ENCODE peak calls at places on chromosomes 4 and X, in five cellular contexts. One of them, this sample, is unnamed.

GRCh38 chr4:70734168-70734954 is 12.6 kb downstream of the RUFY3 start:
- DNase-seq in transverse colon: peak; percentile 26
- DNase-seq in stomach: no peak
- DNase-seq in uterus: no peak
- DNase-seq in right lobe of liver: no peak
- DNase-seq in this sample: no peak

GRCh38 chr4:88027611-88028608 is 20.5 kb downstream of the PKD2 start:
- DNase-seq in transverse colon: no peak
- DNase-seq in stomach: no peak
- DNase-seq in uterus: no peak
- DNase-seq in right lobe of liver: no peak
- DNase-seq in this sample: no peak

GRCh38 chr4:156999175-156999517 is 27.5 kb upstream of the PDGFC start:
- DNase-seq in transverse colon: peak; percentile 10
- DNase-seq in stomach: peak; percentile 43
- DNase-seq in uterus: peak; percentile 24
- DNase-seq in right lobe of liver: no peak
- DNase-seq in this sample: peak; percentile 69

GRCh38 chr4:19381068-19381467 is 870.6 kb upstream of the SLIT2 start:
- DNase-seq in transverse colon: no peak
- DNase-seq in stomach: no peak
- DNase-seq in uterus: no peak
- DNase-seq in right lobe of liver: no peak
- DNase-seq in this sample: no peak

GRCh38 chr4:150072906-150073714 is 5.1 kb upstream of the DCLK2 start:
- DNase-seq in transverse colon: no peak
- DNase-seq in stomach: no peak
- DNase-seq in uterus: no peak
- DNase-seq in right lobe of liver: no peak
- DNase-seq in this sample: no peak

GRCh38 chr4:137519406-137519805 is 12.9 kb downstream of the PCDH18 start:
- DNase-seq in transverse colon: no peak
- DNase-seq in stomach: no peak
- DNase-seq in uterus: no peak
- DNase-seq in right lobe of liver: no peak
- DNase-seq in this sample: no peak

GRCh38 chr4:177419416-177419815 is 22.8 kb downstream of the AGA start:
- DNase-seq in transverse colon: no peak
- DNase-seq in stomach: no peak
- DNase-seq in uterus: no peak
- DNase-seq in right lobe of liver: no peak
- DNase-seq in this sample: no peak

GRCh38 chrX:37995428-37995827 is 10.9 kb upstream of the SYTL5 start:
- DNase-seq in transverse colon: no peak
- DNase-seq in stomach: no peak
- DNase-seq in uterus: no peak
- DNase-seq in right lobe of liver: no peak
- DNase-seq in this sample: no peak

GRCh38 chr4:111854494-111855087 is 290.7 kb upstream of the FAM241A start:
- DNase-seq in transverse colon: peak; percentile 11
- DNase-seq in stomach: no peak
- DNase-seq in uterus: peak; percentile 39
- DNase-seq in right lobe of liver: no peak
- DNase-seq in this sample: no peak

GRCh38 chr4:40178672-40179071 is 18.2 kb upstream of the RHOH start:
- DNase-seq in transverse colon: no peak
- DNase-seq in stomach: no peak
- DNase-seq in uterus: no peak
- DNase-seq in right lobe of liver: no peak
- DNase-seq in this sample: no peak

GRCh38 chrX:22742174-22742573 is 257.6 kb upstream of the DDX53 start:
- DNase-seq in transverse colon: no peak
- DNase-seq in stomach: no peak
- DNase-seq in uterus: no peak
- DNase-seq in right lobe of liver: no peak
- DNase-seq in this sample: no peak

GRCh38 chr4:40916880-40917279 is 167.1 kb downstream of the NSUN7 start:
- DNase-seq in transverse colon: peak; percentile 23
- DNase-seq in stomach: peak; percentile 42
- DNase-seq in uterus: no peak
- DNase-seq in right lobe of liver: no peak
- DNase-seq in this sample: no peak

GRCh38 chrX:140050906-140051305 is 85.6 kb upstream of the CXorf66 start:
- DNase-seq in transverse colon: no peak
- DNase-seq in stomach: no peak
- DNase-seq in uterus: no peak
- DNase-seq in right lobe of liver: no peak
- DNase-seq in this sample: no peak

GRCh38 chrX:129472116-129472515 is 51.2 kb downstream of the SMARCA1 start:
- DNase-seq in transverse colon: no peak
- DNase-seq in stomach: no peak
- DNase-seq in uterus: no peak
- DNase-seq in right lobe of liver: no peak
- DNase-seq in this sample: no peak

GRCh38 chr4:58600290-58600689 is 1490.1 kb upstream of the IGFBP7 start:
- DNase-seq in transverse colon: no peak
- DNase-seq in stomach: no peak
- DNase-seq in uterus: no peak
- DNase-seq in right lobe of liver: no peak
- DNase-seq in this sample: no peak

GRCh38 chr4:189237340-189237739 is 703.3 kb upstream of the FRG1 start:
- DNase-seq in transverse colon: no peak
- DNase-seq in stomach: no peak
- DNase-seq in uterus: no peak
- DNase-seq in right lobe of liver: no peak
- DNase-seq in this sample: no peak

GRCh38 chr4:94032754-94033153 is 174.9 kb upstream of the SMARCAD1 start:
- DNase-seq in transverse colon: no peak
- DNase-seq in stomach: no peak
- DNase-seq in uterus: no peak
- DNase-seq in right lobe of liver: no peak
- DNase-seq in this sample: no peak

GRCh38 chr4:123351713-123352112 is 44.9 kb upstream of the SPRY1 start:
- DNase-seq in transverse colon: no peak
- DNase-seq in stomach: no peak
- DNase-seq in uterus: no peak
- DNase-seq in right lobe of liver: peak; percentile 34
- DNase-seq in this sample: peak; percentile 83

GRCh38 chr4:22488136-22488535 is 27.7 kb downstream of the ADGRA3 start:
- DNase-seq in transverse colon: no peak
- DNase-seq in stomach: no peak
- DNase-seq in uterus: no peak
- DNase-seq in right lobe of liver: no peak
- DNase-seq in this sample: no peak

GRCh38 chr4:179095585-179096228 is 1653.5 kb upstream of the AGA start:
- DNase-seq in transverse colon: no peak
- DNase-seq in stomach: no peak
- DNase-seq in uterus: no peak
- DNase-seq in right lobe of liver: no peak
- DNase-seq in this sample: no peak

GRCh38 chr4:2796261-2797187 is 3.6 kb downstream of the SH3BP2 start:
- DNase-seq in transverse colon: peak; percentile 84
- DNase-seq in stomach: peak; percentile 85
- DNase-seq in uterus: no peak
- DNase-seq in right lobe of liver: peak; percentile 55
- DNase-seq in this sample: peak; percentile 90

GRCh38 chr4:52659722-52660261 is 691 bp upstream of the USP46 start:
- DNase-seq in transverse colon: peak; percentile 68
- DNase-seq in stomach: peak; percentile 71
- DNase-seq in uterus: peak; percentile 55
- DNase-seq in right lobe of liver: peak; percentile 79
- DNase-seq in this sample: peak; percentile 41

GRCh38 chr4:52657630-52658501 is 1.2 kb downstream of the USP46 start:
- DNase-seq in transverse colon: no peak
- DNase-seq in stomach: peak; percentile 28
- DNase-seq in uterus: peak; percentile 21
- DNase-seq in right lobe of liver: no peak
- DNase-seq in this sample: peak; percentile 84

GRCh38 chr4:52658671-52659015 is 458 bp downstream of the USP46 start:
- DNase-seq in transverse colon: no peak
- DNase-seq in stomach: no peak
- DNase-seq in uterus: peak; percentile 22
- DNase-seq in right lobe of liver: no peak
- DNase-seq in this sample: no peak

GRCh38 chr4:52660643-52661042 is 1.5 kb upstream of the USP46 start:
- DNase-seq in transverse colon: no peak
- DNase-seq in stomach: no peak
- DNase-seq in uterus: no peak
- DNase-seq in right lobe of liver: no peak
- DNase-seq in this sample: no peak

DNA sequence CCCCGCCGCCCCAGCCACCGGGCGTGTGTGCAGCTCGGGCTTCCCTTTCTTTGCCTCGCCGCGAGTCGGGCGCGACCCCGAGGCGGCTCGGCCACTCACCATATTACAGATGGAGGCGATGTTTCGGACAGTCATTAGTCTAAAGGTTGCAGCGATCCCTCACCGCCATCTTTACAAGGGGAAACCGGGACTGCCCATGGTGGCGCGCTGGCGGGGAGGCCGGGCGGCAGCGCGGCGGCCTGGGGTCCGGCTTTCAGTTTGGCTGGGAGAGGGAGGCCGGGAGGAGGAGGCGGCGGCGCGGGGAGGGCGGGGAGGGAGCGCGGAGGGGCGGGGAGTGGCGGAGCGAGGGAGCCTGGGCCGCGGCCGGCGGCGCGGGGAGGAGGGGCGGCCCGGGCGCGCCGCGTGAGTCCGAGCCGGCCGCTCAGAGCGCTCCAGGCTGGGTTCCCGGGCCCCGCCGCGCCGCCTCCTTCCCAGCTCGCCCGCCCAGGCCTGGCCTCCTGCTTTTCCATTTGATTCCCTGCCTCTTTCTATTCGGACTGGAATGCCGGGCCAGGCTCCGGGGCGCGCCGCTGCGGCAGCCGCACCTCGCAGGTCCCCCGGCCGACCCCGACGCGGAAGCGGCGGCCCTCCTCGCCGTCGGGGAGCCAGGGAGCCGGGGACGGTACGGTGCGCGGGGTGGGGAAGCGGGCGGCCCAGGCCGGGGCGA is at the start of gene USP46:
- DNase-seq in transverse colon: peak; percentile 82
- DNase-seq in stomach: peak; percentile 81
- DNase-seq in uterus: peak; percentile 71
- DNase-seq in right lobe of liver: peak; percentile 87
- DNase-seq in this sample: peak; percentile 49
- TF ChIP-seq POLR2A in transverse colon: no peak
- TF ChIP-seq POLR2A in stomach: no peak
- TF ChIP-seq POLR2A in uterus: peak; percentile 68
- TF ChIP-seq POLR2A in right lobe of liver: peak; percentile 86
- TF ChIP-seq POLR2A in this sample: no peak

GRCh38 chrX:103586314-103586646 is 965 bp downstream of the TCEAL4 start:
- DNase-seq in transverse colon: no peak
- DNase-seq in stomach: peak; percentile 29
- DNase-seq in uterus: peak; percentile 50
- DNase-seq in right lobe of liver: peak; percentile 18
- DNase-seq in this sample: no peak
- H3K4me3 ChIP-seq in transverse colon: peak overlapping the region; percentile 48
- H3K4me3 ChIP-seq in stomach: peak overlapping the region; percentile 71
- H3K4me3 ChIP-seq in uterus: peak overlapping the region; percentile 67
- H3K4me3 ChIP-seq in right lobe of liver: peak overlapping the region; percentile 61
- H3K4me3 ChIP-seq in this sample: peak overlapping the region; percentile 54

GRCh38 chr4:129514852-129515251 is 418.9 kb downstream of the C4orf33 start:
- DNase-seq in transverse colon: no peak
- DNase-seq in stomach: no peak
- DNase-seq in uterus: no peak
- DNase-seq in right lobe of liver: no peak
- DNase-seq in this sample: no peak

DNA sequence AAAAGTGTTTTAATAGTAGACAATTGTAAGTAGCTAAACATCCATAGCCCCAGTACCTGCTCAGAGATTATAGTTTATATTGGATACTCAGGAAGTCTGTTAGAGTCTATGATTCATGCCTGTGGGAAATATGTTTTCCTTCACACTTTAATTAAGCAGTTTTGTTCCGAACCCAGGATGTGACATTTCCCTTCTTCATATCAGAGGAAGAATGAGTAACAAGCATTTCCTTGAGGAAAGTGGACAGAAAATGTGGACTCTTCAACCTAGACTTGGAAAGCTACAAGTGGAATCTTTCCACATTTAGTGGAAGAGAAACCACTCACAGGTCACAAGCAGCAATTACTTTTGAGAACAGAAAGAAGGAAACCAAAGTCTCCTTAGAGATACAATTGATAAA is 419.4 kb downstream of the C4orf33 start:
- DNase-seq in transverse colon: no peak
- DNase-seq in stomach: no peak
- DNase-seq in uterus: no peak
- DNase-seq in right lobe of liver: no peak
- DNase-seq in this sample: no peak
- TF ChIP-seq POLR2A in transverse colon: no peak
- TF ChIP-seq POLR2A in stomach: no peak
- TF ChIP-seq POLR2A in uterus: no peak
- TF ChIP-seq POLR2A in right lobe of liver: no peak
- TF ChIP-seq POLR2A in this sample: no peak

GRCh38 chrX:154546354-154547244 is at the start of gene G6PD:
- DNase-seq in transverse colon: peak; percentile 83
- DNase-seq in stomach: peak; percentile 80
- DNase-seq in uterus: no peak
- DNase-seq in right lobe of liver: no peak
- DNase-seq in this sample: no peak

GRCh38 chrX:154549766-154550165 is 2.3 kb downstream of the IKBKG start:
- DNase-seq in transverse colon: no peak
- DNase-seq in stomach: no peak
- DNase-seq in uterus: no peak
- DNase-seq in right lobe of liver: no peak
- DNase-seq in this sample: no peak

GRCh38 chrX:154545673-154546274 is 872 bp downstream of the G6PD start:
- DNase-seq in transverse colon: no peak
- DNase-seq in stomach: no peak
- DNase-seq in uterus: no peak
- DNase-seq in right lobe of liver: no peak
- DNase-seq in this sample: no peak

GRCh38 chrX:154548028-154548316 is 552 bp downstream of the IKBKG start:
- DNase-seq in transverse colon: no peak
- DNase-seq in stomach: no peak
- DNase-seq in uterus: no peak
- DNase-seq in right lobe of liver: no peak
- DNase-seq in this sample: no peak

DNA sequence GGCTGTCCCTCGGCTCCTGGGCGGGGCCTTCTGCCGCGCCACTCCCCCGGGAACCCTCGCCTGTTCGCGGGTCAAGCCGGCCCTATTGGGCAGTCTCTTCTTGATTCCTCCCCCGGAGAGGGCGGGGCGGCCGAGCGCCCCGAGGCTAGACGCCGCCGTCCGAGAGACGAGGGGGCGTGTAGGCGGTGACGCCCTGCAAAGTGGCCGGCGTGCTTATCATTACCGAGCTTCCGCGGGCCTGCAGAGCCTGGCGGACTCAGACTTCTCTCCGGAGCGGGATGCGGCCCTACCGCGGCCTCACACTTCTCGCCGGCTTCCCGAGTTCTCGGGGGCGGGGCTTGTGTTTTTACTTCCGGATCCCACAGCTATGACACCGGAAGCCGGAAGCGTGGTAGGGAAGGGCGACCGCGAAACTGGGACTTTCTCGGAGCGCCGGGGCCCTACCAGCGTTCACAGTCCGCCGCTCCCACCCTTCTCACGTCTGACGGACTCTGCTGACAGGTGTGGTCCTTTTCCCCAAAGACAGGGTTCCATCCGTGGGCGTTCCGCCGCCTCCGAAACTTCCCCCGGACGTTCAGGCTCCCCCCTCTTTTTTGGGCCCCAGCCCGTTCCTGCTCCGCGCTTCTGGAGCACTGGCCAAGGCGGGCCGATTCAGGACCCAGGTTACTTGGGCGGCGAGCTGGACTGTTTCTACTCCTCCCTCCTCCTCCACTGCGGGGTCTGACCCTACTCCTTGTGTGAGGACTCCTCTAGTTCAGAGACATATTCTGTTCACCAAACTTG is at the start of gene IKBKG:
- DNase-seq in transverse colon: peak; percentile 92
- DNase-seq in stomach: peak; percentile 89
- DNase-seq in uterus: peak; percentile 89
- DNase-seq in right lobe of liver: peak; percentile 91
- DNase-seq in this sample: peak; percentile 97
- H3K4me3 ChIP-seq in transverse colon: peak within 1 kb of the TSS; percentile 50
- H3K4me3 ChIP-seq in stomach: peak within 1 kb of the TSS; percentile 63
- H3K4me3 ChIP-seq in uterus: peak within 1 kb of the TSS; percentile 68
- H3K4me3 ChIP-seq in right lobe of liver: peak within 1 kb of the TSS; percentile 65
- H3K4me3 ChIP-seq in this sample: peak within 1 kb of the TSS; percentile 36